ENCODE peak calls at places on chromosomes 13 and 19, in eight cellular contexts. C is AG04450; T is stimulated activated CD4-positive, alpha-beta T cell treated with anti-CD3 and anti-CD28 coated beads, Interleukin-15, amount 100 ng/mL, for 1 hour; A is PC-9; Z is memory B cell; Q is prostate gland; G is epithelial cell of esophagus; S is kidney tubule cell. I is an unnamed sample.

GRCh38 chr13:113220877-113221276 is 11.5 kb downstream of the CUL4A start:
- DNase-seq in C (no peak), T (no peak), A (no peak), Z (no peak), Q (no peak), G (no peak), S (no peak), I (no peak)

GRCh38 chr19:7888145-7888825 is at the start of gene LRRC8E:
- DNase-seq in C (no peak), T (no peak), A (peak), Z (no peak), Q (peak), G (peak), S (peak), I (no peak)

GRCh38 chr13:98775844-98776598 is 23.5 kb upstream of the SLC15A1 start:
- DNase-seq in C (no peak), T (no peak), A (peak), Z (no peak), Q (no peak), G (peak), S (peak), I (peak)

GRCh38 chr19:13100031-13100588 is 2.5 kb downstream of the LYL1 start:
- DNase-seq in C (no peak), T (no peak), A (no peak), Z (no peak), Q (no peak), G (no peak), S (peak), I (no peak)

GRCh38 chr19:8342684-8343482 is at the start of gene KANK3:
- DNase-seq in C (peak), T (peak), A (peak), Z (peak), Q (peak), G (peak), S (peak), I (peak)

GRCh38 chr13:44734204-44734707 is 158.1 kb upstream of the TSC22D1 start:
- DNase-seq in C (peak), T (no peak), A (peak), Z (no peak), Q (peak), G (peak), S (peak), I (no peak)

GRCh38 chr13:40146586-40147240 is 491.3 kb downstream of the COG6 start:
- DNase-seq in C (no peak), T (no peak), A (no peak), Z (no peak), Q (no peak), G (peak), S (no peak), I (peak)

GRCh38 chr19:35501684-35502083 is 11.4 kb upstream of the KRTDAP start:
- DNase-seq in C (no peak), T (no peak), A (no peak), Z (no peak), Q (no peak), G (no peak), S (no peak), I (no peak)

GRCh38 chr13:84315527-84315926 is 433.3 kb upstream of the SLITRK1 start:
- DNase-seq in C (no peak), T (no peak), A (no peak), Z (no peak), Q (no peak), G (no peak), S (no peak), I (no peak)

GRCh38 chr19:10419646-10420443 is 493 bp upstream of the PDE4A start:
- DNase-seq in C (no peak), T (no peak), A (no peak), Z (peak), Q (no peak), G (peak), S (no peak), I (no peak)

GRCh38 chr19:48250290-48251025 is 5.3 kb downstream of the CARD8 start:
- DNase-seq in C (no peak), T (no peak), A (no peak), Z (no peak), Q (no peak), G (no peak), S (no peak), I (no peak)

GRCh38 chr19:14979136-14979497 is 547 bp downstream of the SLC1A6 start:
- DNase-seq in C (no peak), T (no peak), A (no peak), Z (no peak), Q (no peak), G (no peak), S (no peak), I (no peak)

GRCh38 chr19:27971071-27971470 is 1241.9 kb downstream of the UQCRFS1 start:
- DNase-seq in C (no peak), T (no peak), A (no peak), Z (no peak), Q (no peak), G (peak), S (peak), I (no peak)

GRCh38 chr13:35496761-35497386 is 20.4 kb upstream of the MAB21L1 start:
- DNase-seq in C (no peak), T (no peak), A (no peak), Z (no peak), Q (no peak), G (no peak), S (no peak), I (no peak)

GRCh38 chr13:113666324-113666660 is 727 bp upstream of the GRK1 start:
- DNase-seq in C (no peak), T (no peak), A (no peak), Z (no peak), Q (no peak), G (no peak), S (no peak), I (no peak)

GRCh38 chr13:94590744-94591143 is 5.2 kb downstream of the TGDS start:
- DNase-seq in C (no peak), T (no peak), A (no peak), Z (no peak), Q (no peak), G (no peak), S (no peak), I (no peak)

I was measured in keratinocyte.